ENCODE peak calls at places on chromosomes 11 and 22, in six cellular contexts. K is adrenal gland, U is PC-3, M is cardiac fibroblast, J is astrocyte of the spinal cord, Y is fibroblast of pulmonary artery. D is an unnamed sample.

GRCh38 chr11:46332568-46333128 is 14.6 kb upstream of the DGKZ start:
- DNase-seq in J (no peak), U (no peak), Y (no peak), M (no peak), K (no peak), D (no peak)

GRCh38 chr11:126146454-126147192 is 64.8 kb downstream of the RPUSD4 start:
- DNase-seq in J (no peak), M (no peak), Y (no peak), K (no peak), U (no peak), D (no peak)

GRCh38 chr11:5808500-5809121 is at the start of gene OR52N2:
- DNase-seq in M (peak; percentile 82), K (peak; percentile 72), Y (peak; percentile 81), J (peak; percentile 73), U (peak; percentile 79), D (peak; percentile 74)

GRCh38 chr11:15800121-15800800 is 556.1 kb downstream of the SOX6 start:
- DNase-seq in K (peak; percentile 26), Y (peak; percentile 91), U (peak; percentile 4), M (peak; percentile 85), J (peak; percentile 94), D (peak; percentile 92)

GRCh38 chr22:48872271-48873260 is 955.1 kb downstream of the BRD1 start:
- DNase-seq in J (no peak), M (no peak), U (no peak), Y (no peak), K (no peak), D (no peak)

GRCh38 chr22:27999876-28000275 is 80.8 kb upstream of the PITPNB start:
- DNase-seq in Y (no peak), K (no peak), J (no peak), U (no peak), M (no peak), D (no peak)

GRCh38 chr11:113477321-113477720 is 2.1 kb upstream of the DRD2 start:
- DNase-seq in M (no peak), U (no peak), Y (no peak), J (no peak), K (no peak), D (no peak)

GRCh38 chr11:7638710-7639642 is 34.3 kb downstream of the CYB5R2 start:
- DNase-seq in Y (no peak), J (no peak), U (no peak), M (peak; percentile 43), K (no peak), D (no peak)

GRCh38 chr11:3631331-3631730 is 10.5 kb downstream of the ART5 start:
- DNase-seq in J (no peak), K (no peak), M (no peak), U (no peak), Y (no peak), D (no peak)

GRCh38 chr22:19275919-19276600 is 15.5 kb downstream of the CLTCL1 start:
- DNase-seq in J (no peak), M (no peak), Y (no peak), K (peak; percentile 46), U (no peak), D (no peak)

GRCh38 chr11:5241461-5241860 is 7.2 kb upstream of the HBD start:
- DNase-seq in Y (no peak), U (no peak), K (no peak), M (no peak), J (no peak), D (no peak)

GRCh38 chr11:76631566-76632308 is 38.8 kb downstream of the LRRC32 start:
- DNase-seq in K (no peak), M (no peak), U (no peak), J (no peak), Y (no peak), D (no peak)

GRCh38 chr11:115659061-115659963 is 155.1 kb upstream of the CADM1 start:
- DNase-seq in J (peak; percentile 19), K (no peak), M (no peak), U (no peak), Y (no peak), D (no peak)

GRCh38 chr11:20084921-20085814 is 75.1 kb downstream of the DBX1 start:
- DNase-seq in Y (no peak), J (no peak), M (no peak), K (no peak), U (no peak), D (no peak)

GRCh38 chr22:36415415-36416168 is 27.8 kb upstream of the MYH9 start:
- DNase-seq in U (no peak), J (no peak), K (no peak), Y (no peak), M (no peak), D (no peak)

GRCh38 chr11:121589946-121590537 is 137.3 kb upstream of the SORL1-AS1 start:
- DNase-seq in K (no peak), U (no peak), J (no peak), M (no peak), Y (no peak), D (no peak)

GRCh38 chr11:76210920-76211851 is 4.9 kb upstream of the WNT11 start:
- DNase-seq in K (no peak), J (no peak), U (no peak), M (no peak), Y (no peak), D (no peak)

GRCh38 chr11:124799384-124800225 is 601 bp downstream of the MSANTD2 start:
- DNase-seq in M (peak; percentile 28), K (peak; percentile 37), U (peak; percentile 33), Y (no peak), J (peak; percentile 31), D (peak; percentile 36)

GRCh38 chr22:36536717-36537116 is 7.8 kb upstream of the EIF3D start:
- DNase-seq in K (no peak), J (no peak), Y (no peak), U (no peak), M (no peak), D (no peak)

GRCh38 chr22:23685205-23685784 is 5.5 kb upstream of the RGL4 start:
- DNase-seq in U (no peak), K (no peak), J (no peak), Y (peak; percentile 35), M (peak; percentile 15), D (peak; percentile 43)

GRCh38 chr11:76588455-76589325 is 81.9 kb downstream of the LRRC32 start:
- DNase-seq in M (peak; percentile 84), J (no peak), U (no peak), Y (peak; percentile 76), K (no peak), D (no peak)

GRCh38 chr11:46387456-46387855 is 4.1 kb downstream of the CHRM4 start:
- DNase-seq in J (no peak), U (no peak), Y (no peak), M (no peak), K (peak; percentile 15), D (no peak)

GRCh38 chr11:117687776-117688175 is 109.2 kb downstream of the DSCAML1 start:
- DNase-seq in M (no peak), K (no peak), J (no peak), U (no peak), Y (no peak), D (no peak)

GRCh38 chr22:39773976-39774539 is 119.5 kb downstream of the ENTHD1 start:
- DNase-seq in J (no peak), K (no peak), M (no peak), Y (no peak), U (peak; percentile 25), D (no peak)

GRCh38 chr22:46061124-46061410 is 84.1 kb upstream of the WNT7B start:
- DNase-seq in K (no peak), J (no peak), M (no peak), Y (no peak), U (no peak), D (no peak)

GRCh38 chr22:38016182-38017078 is 32.1 kb upstream of the SOX10 start:
- DNase-seq in K (peak; percentile 51), J (no peak), Y (peak; percentile 78), U (peak; percentile 66), M (peak; percentile 84), D (no peak)

GRCh38 chr11:1293619-1294015 is 15.8 kb downstream of the TOLLIP start:
- DNase-seq in K (no peak), M (no peak), U (peak; percentile 27), Y (no peak), J (no peak), D (no peak)
- TF ChIP-seq CTCF in K (peak; percentile 21), M (peak; percentile 1), U (peak; percentile 58), Y (no peak), J (peak; percentile 27), D (peak; percentile 21)

DNA sequence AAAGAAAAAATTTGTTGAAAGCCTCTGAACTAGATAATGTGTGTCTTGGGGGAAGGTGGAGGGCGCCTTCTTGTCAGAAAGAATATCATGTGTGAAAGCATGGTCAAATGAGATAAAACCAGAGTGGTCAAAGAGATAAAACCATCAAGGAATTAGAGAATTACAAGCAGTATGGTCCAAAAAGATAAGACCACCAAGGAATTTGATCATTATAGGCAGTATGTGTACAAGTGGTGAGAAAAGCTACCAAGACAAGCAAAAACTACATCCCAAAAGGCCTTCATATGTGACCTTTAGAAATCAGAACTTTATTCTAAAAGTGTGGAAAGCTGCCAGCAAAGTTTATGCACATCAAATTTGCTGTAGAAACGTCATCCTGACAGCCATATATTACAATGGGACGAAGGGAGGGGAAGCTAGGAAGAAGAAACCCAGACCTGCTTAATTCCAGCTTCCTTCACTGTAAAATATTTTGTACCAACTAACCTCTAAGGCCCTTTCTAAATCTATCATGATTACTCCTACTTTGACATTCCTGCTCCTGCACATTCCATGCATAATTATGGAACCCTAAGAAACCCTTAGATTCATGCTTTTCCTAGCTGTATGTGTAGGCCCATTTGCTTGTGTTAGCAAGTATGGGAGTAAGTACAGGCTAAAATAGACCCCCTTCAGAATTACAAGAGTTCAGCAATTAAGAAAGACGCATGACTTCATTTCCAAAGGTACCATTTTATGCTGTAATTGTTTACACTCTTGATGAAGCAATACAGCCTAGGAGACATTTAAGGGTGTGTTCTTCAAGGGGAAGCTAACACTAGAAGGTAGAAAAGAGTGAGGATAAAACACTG is 51.6 kb downstream of the LGR4 start:
- DNase-seq in M (no peak), J (no peak), U (no peak), K (no peak), Y (no peak), D (peak; percentile 34)
- TF ChIP-seq CTCF in M (no peak), J (no peak), U (no peak), K (no peak), Y (no peak), D (no peak)

GRCh38 chr11:44805596-44805995 is 78.8 kb downstream of the TSPAN18 start:
- DNase-seq in J (no peak), U (no peak), M (no peak), Y (no peak), K (no peak), D (no peak)
- TF ChIP-seq CTCF in J (no peak), U (no peak), M (no peak), Y (no peak), K (no peak), D (no peak)

GRCh38 chr11:119030329-119031047 is at the start of gene SLC37A4:
- DNase-seq in U (peak; percentile 100), M (peak; percentile 99), K (peak; percentile 98), J (peak; percentile 98), Y (peak; percentile 98), D (peak; percentile 97)
- TF ChIP-seq CTCF in U (peak; percentile 93), M (no peak), K (peak; percentile 92), J (no peak), Y (no peak), D (peak; percentile 71)

GRCh38 chr11:35618497-35619029 is 303 bp downstream of the FJX1 start:
- DNase-seq in J (no peak), Y (peak; percentile 46), M (peak; percentile 52), U (peak; percentile 34), K (peak; percentile 43), D (peak; percentile 48)
- TF ChIP-seq CTCF in J (no peak), Y (no peak), M (no peak), U (no peak), K (peak; percentile 23), D (no peak)

GRCh38 chr11:1869427-1870325 is 16.8 kb downstream of the LSP1 start:
- DNase-seq in Y (no peak), J (no peak), M (no peak), K (no peak), U (no peak), D (no peak)
- TF ChIP-seq CTCF in Y (peak; percentile 34), J (peak; percentile 15), M (peak; percentile 46), K (peak; percentile 40), U (no peak), D (no peak)

D was measured in MCF 10A.